ENCODE peak calls at places on chromosomes 2 and 18, in four cellular contexts. P, V, O and T are unnamed samples.

GRCh38 chr2:43576983-43577892 is 18.6 kb downstream of the THADA start:
- DNase-seq in P (no peak), V (peak; percentile 77), O (no peak), T (peak; percentile 87)

GRCh38 chr2:204205548-204205947 is 269.0 kb downstream of the ICOS start:
- DNase-seq in P (peak; percentile 91), V (no peak), O (no peak), T (no peak)

GRCh38 chr2:67895171-67895941 is 167.4 kb downstream of the C1D start:
- DNase-seq in P (peak; percentile 34), V (no peak), O (no peak), T (no peak)

GRCh38 chr2:160736629-160737028 is 243.0 kb upstream of the RBMS1 start:
- DNase-seq in P (no peak), V (peak; percentile 17), O (no peak), T (peak; percentile 69)

GRCh38 chr2:19850056-19850455 is 51.7 kb downstream of the TTC32 start:
- DNase-seq in P (no peak), V (no peak), O (no peak), T (no peak)

GRCh38 chr2:168054657-168055056 is 192.7 kb downstream of the STK39 start:
- DNase-seq in P (no peak), V (no peak), O (no peak), T (no peak)

GRCh38 chr2:96308248-96308647 is 2.9 kb upstream of the SNRNP200 start:
- DNase-seq in P (no peak), V (no peak), O (no peak), T (no peak)

GRCh38 chr2:161576421-161576820 is 47.8 kb upstream of the SLC4A10 start:
- DNase-seq in P (peak; percentile 40), V (peak; percentile 2), O (peak; percentile 24), T (peak; percentile 5)

GRCh38 chr2:161414385-161415040 is 1.6 kb upstream of the TBR1 start:
- DNase-seq in P (peak; percentile 75), V (peak; percentile 35), O (no peak), T (peak; percentile 29)

GRCh38 chr2:161983896-161984295 is 90.1 kb downstream of the DPP4 start:
- DNase-seq in P (no peak), V (peak; percentile 52), O (no peak), T (peak; percentile 8)

GRCh38 chr2:68714866-68715265 is 19.7 kb upstream of the ARHGAP25 start:
- DNase-seq in P (no peak), V (no peak), O (no peak), T (peak; percentile 5)

GRCh38 chr18:6376433-6377229 is 38.1 kb downstream of the L3MBTL4 start:
- DNase-seq in P (no peak), V (no peak), O (no peak), T (no peak)

GRCh38 chr18:59609654-59610053 is 87.6 kb downstream of the CCBE1 start:
- DNase-seq in P (no peak), V (no peak), O (no peak), T (no peak)

GRCh38 chr2:215917953-215918620 is 95.3 kb downstream of the MREG start:
- DNase-seq in P (no peak), V (peak; percentile 81), O (no peak), T (peak; percentile 49)

GRCh38 chr2:108324531-108325256 is 36.0 kb downstream of the SULT1C2 start:
- DNase-seq in P (no peak), V (peak; percentile 61), O (no peak), T (peak; percentile 16)

GRCh38 chr18:10318686-10318960 is 135.8 kb upstream of the APCDD1 start:
- DNase-seq in P (no peak), V (no peak), O (no peak), T (peak; percentile 12)

GRCh38 chr2:206597716-206598218 is 44.5 kb upstream of the FAM237A start:
- DNase-seq in P (no peak), V (no peak), O (no peak), T (no peak)

GRCh38 chr18:67525328-67526110 is 9.0 kb upstream of the DSEL start:
- DNase-seq in P (no peak), V (peak; percentile 96), O (no peak), T (peak; percentile 99)

GRCh38 chr18:48896875-48897511 is 53.8 kb downstream of the SMAD7 start:
- DNase-seq in P (no peak), V (peak; percentile 74), O (no peak), T (no peak)

GRCh38 chr2:25894135-25894830 is 16.0 kb upstream of the ASXL2 start:
- DNase-seq in P (no peak), V (peak; percentile 36), O (no peak), T (peak; percentile 73)

GRCh38 chr2:212607080-212607479 is 68.5 kb upstream of the ERBB4 start:
- DNase-seq in P (no peak), V (no peak), O (no peak), T (no peak)

GRCh38 chr18:2331496-2331895 is 239.8 kb downstream of the METTL4 start:
- DNase-seq in P (no peak), V (peak; percentile 9), O (no peak), T (no peak)

GRCh38 chr2:11097038-11097720 is 58.1 kb upstream of the SLC66A3 start:
- DNase-seq in P (no peak), V (peak; percentile 32), O (no peak), T (peak; percentile 28)

GRCh38 chr2:199310654-199311275 is 147.0 kb downstream of the SATB2 start:
- DNase-seq in P (peak; percentile 55), V (no peak), O (no peak), T (no peak)

GRCh38 chr2:99600929-99601680 is 111.3 kb upstream of the REV1 start:
- DNase-seq in P (no peak), V (no peak), O (no peak), T (no peak)

GRCh38 chr18:77115461-77115907 is 17.1 kb downstream of the MBP start:
- DNase-seq in P (no peak), V (peak; percentile 68), O (no peak), T (no peak)

GRCh38 chr2:238169708-238170251 is 11.0 kb downstream of the ERFE start:
- DNase-seq in P (no peak), V (peak; percentile 94), O (no peak), T (peak; percentile 97)

GRCh38 chr2:177315303-177315887 is 50.9 kb upstream of the NFE2L2 start:
- DNase-seq in P (no peak), V (no peak), O (no peak), T (no peak)

GRCh38 chr2:173386441-173387044 is 31.9 kb downstream of the CDCA7 start:
- DNase-seq in P (no peak), V (no peak), O (no peak), T (no peak)

GRCh38 chr2:73856214-73856613 is 27.5 kb downstream of the STAMBP start:
- DNase-seq in P (no peak), V (peak; percentile 56), O (no peak), T (peak; percentile 26)

GRCh38 chr18:5601188-5601624 is 57.4 kb upstream of the EPB41L3 start:
- DNase-seq in P (peak; percentile 35), V (peak; percentile 5), O (no peak), T (no peak)

GRCh38 chr2:119201815-119202214 is 21.8 kb upstream of the STEAP3 start:
- DNase-seq in P (no peak), V (no peak), O (no peak), T (no peak)

GRCh38 chr2:29238497-29238896 is 123.3 kb downstream of the CLIP4 start:
- DNase-seq in P (peak; percentile 66), V (peak; percentile 11), O (peak; percentile 26), T (peak; percentile 55)

DNA sequence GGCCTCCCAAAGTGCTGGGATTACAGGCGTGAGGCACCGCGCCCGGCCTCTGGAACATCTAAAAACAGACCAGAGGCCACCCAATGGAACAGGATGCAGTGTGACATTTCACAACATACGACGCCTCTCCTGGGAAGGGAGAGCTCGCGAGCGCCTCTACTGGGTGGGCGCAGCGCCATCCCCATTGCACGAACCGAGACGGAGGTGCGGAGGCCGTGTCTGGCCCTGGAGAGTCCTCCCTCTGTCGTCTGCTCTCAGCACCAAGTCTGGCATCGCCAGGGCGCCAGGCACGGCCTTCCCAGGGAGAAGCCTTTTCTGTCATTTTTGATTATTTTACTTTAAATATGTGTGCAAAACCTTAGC is 9.4 kb upstream of the GBX2 start:
- DNase-seq in P (peak; percentile 82), V (peak; percentile 29), O (peak; percentile 70), T (peak; percentile 36)
- H3K4me3 ChIP-seq in P (peak overlapping the region; percentile 65), V (peak overlapping the region; percentile 62), O (peak overlapping the region; percentile 55), T (no peak overlapping the region)

GRCh38 chr2:224751996-224752698 is 36.0 kb upstream of the CCDC195 start:
- DNase-seq in P (no peak), V (no peak), O (no peak), T (no peak)

GRCh38 chr2:224754129-224754528 is 38.0 kb upstream of the CCDC195 start:
- DNase-seq in P (no peak), V (peak; percentile 39), O (no peak), T (peak; percentile 92)

GRCh38 chr2:224747765-224748164 is 31.6 kb upstream of the CCDC195 start:
- DNase-seq in P (no peak), V (no peak), O (no peak), T (no peak)

GRCh38 chr2:224749136-224749535 is 33.0 kb upstream of the CCDC195 start:
- DNase-seq in P (no peak), V (peak; percentile 2), O (no peak), T (no peak)
- TF ChIP-seq CTCF in P (no peak), V (peak; percentile 28), O (peak; percentile 29), T (peak; percentile 21)

DNA sequence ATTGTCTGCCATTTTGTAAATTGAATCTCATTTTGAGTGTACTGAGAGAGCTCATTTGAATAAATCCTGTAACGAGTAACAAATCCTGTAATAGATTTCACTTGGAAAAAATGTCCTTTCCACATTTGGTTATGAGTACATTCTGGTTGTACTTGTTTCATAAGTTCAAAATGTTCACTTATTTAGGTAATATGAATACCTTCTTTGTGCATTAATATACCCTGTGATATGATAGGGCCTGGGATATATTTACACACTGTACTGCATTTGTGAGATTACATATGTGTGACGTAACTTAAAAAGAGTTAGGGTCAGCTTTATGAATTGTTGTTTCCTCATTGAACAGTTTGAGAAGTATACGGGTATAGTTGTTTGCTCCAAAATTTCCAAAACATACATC is 16.1 kb downstream of the AGFG1 start:
- DNase-seq in P (no peak), V (no peak), O (no peak), T (no peak)
- H3K4me3 ChIP-seq in P (no peak overlapping the region), V (no peak overlapping the region), O (no peak overlapping the region), T (no peak overlapping the region)

GRCh38 chr2:65072181-65072970 is 16.2 kb downstream of the CEP68 start:
- DNase-seq in P (no peak), V (no peak), O (no peak), T (no peak)

GRCh38 chr2:65069425-65069824 is 13.2 kb downstream of the CEP68 start:
- DNase-seq in P (no peak), V (no peak), O (no peak), T (no peak)

GRCh38 chr2:65071499-65072180 is 15.4 kb downstream of the CEP68 start:
- DNase-seq in P (no peak), V (peak; percentile 18), O (no peak), T (peak; percentile 26)

GRCh38 chr2:65070856-65071255 is 14.6 kb downstream of the CEP68 start:
- DNase-seq in P (no peak), V (no peak), O (no peak), T (no peak)

GRCh38 chr2:65070172-65070830 is 14.1 kb downstream of the CEP68 start:
- DNase-seq in P (no peak), V (peak; percentile 45), O (peak; percentile 27), T (peak; percentile 59)
- TF ChIP-seq CTCF in P (peak; percentile 34), V (peak; percentile 40), O (no peak), T (peak; percentile 30)

GRCh38 chr2:172273910-172274571 is 153.3 kb upstream of the ITGA6 start:
- DNase-seq in P (no peak), V (no peak), O (no peak), T (no peak)
- H3K4me3 ChIP-seq in P (no peak overlapping the region), V (no peak overlapping the region), O (no peak overlapping the region), T (no peak overlapping the region)